ENCODE peak calls at places on chromosomes 16 and 17, in seven cellular contexts. One of them, this sample, is unnamed.

GRCh38 chr16:55496509-55497145 is 12.2 kb upstream of the LPCAT2 start:
- DNase-seq in MCF 10A: no peak
- DNase-seq in HL-60: no peak
- DNase-seq in endothelial cell: no peak
- DNase-seq in GM12865: no peak
- DNase-seq in AG09319: no peak
- DNase-seq in mucosa of descending colon: no peak
- DNase-seq in this sample: no peak

GRCh38 chr16:70691223-70692129 is 5.6 kb upstream of the MTSS2 start:
- DNase-seq in MCF 10A: no peak
- DNase-seq in HL-60: no peak
- DNase-seq in endothelial cell: no peak
- DNase-seq in GM12865: no peak
- DNase-seq in AG09319: peak
- DNase-seq in mucosa of descending colon: peak
- DNase-seq in this sample: no peak

GRCh38 chr17:2442166-2442565 is 41.3 kb upstream of the MNT start:
- DNase-seq in MCF 10A: no peak
- DNase-seq in HL-60: no peak
- DNase-seq in endothelial cell: no peak
- DNase-seq in GM12865: no peak
- DNase-seq in AG09319: no peak
- DNase-seq in mucosa of descending colon: peak
- DNase-seq in this sample: no peak

GRCh38 chr17:65446043-65446442 is 115.4 kb downstream of the AXIN2 start:
- DNase-seq in MCF 10A: no peak
- DNase-seq in HL-60: no peak
- DNase-seq in endothelial cell: no peak
- DNase-seq in GM12865: no peak
- DNase-seq in AG09319: no peak
- DNase-seq in mucosa of descending colon: no peak
- DNase-seq in this sample: no peak

GRCh38 chr16:56742030-56742984 is 12.4 kb downstream of the NUP93 start:
- DNase-seq in MCF 10A: peak
- DNase-seq in HL-60: no peak
- DNase-seq in endothelial cell: no peak
- DNase-seq in GM12865: no peak
- DNase-seq in AG09319: peak
- DNase-seq in mucosa of descending colon: no peak
- DNase-seq in this sample: no peak

GRCh38 chr16:6131526-6132050 is 1034.0 kb upstream of the EEF2KMT start:
- DNase-seq in MCF 10A: no peak
- DNase-seq in HL-60: no peak
- DNase-seq in endothelial cell: no peak
- DNase-seq in GM12865: no peak
- DNase-seq in AG09319: no peak
- DNase-seq in mucosa of descending colon: no peak
- DNase-seq in this sample: no peak

GRCh38 chr17:72388765-72389473 is 268.1 kb downstream of the SOX9 start:
- DNase-seq in MCF 10A: peak
- DNase-seq in HL-60: no peak
- DNase-seq in endothelial cell: no peak
- DNase-seq in GM12865: peak
- DNase-seq in AG09319: no peak
- DNase-seq in mucosa of descending colon: no peak
- DNase-seq in this sample: no peak

GRCh38 chr17:58278661-58279015 is 2.1 kb downstream of the MPO start:
- DNase-seq in MCF 10A: no peak
- DNase-seq in HL-60: no peak
- DNase-seq in endothelial cell: no peak
- DNase-seq in GM12865: no peak
- DNase-seq in AG09319: no peak
- DNase-seq in mucosa of descending colon: no peak
- DNase-seq in this sample: peak

GRCh38 chr17:2384439-2385127 is 16.3 kb downstream of the MNT start:
- DNase-seq in MCF 10A: no peak
- DNase-seq in HL-60: no peak
- DNase-seq in endothelial cell: no peak
- DNase-seq in GM12865: no peak
- DNase-seq in AG09319: no peak
- DNase-seq in mucosa of descending colon: no peak
- DNase-seq in this sample: no peak

GRCh38 chr17:79174905-79175856 is 100.6 kb downstream of the ENGASE start:
- DNase-seq in MCF 10A: peak
- DNase-seq in HL-60: no peak
- DNase-seq in endothelial cell: no peak
- DNase-seq in GM12865: no peak
- DNase-seq in AG09319: no peak
- DNase-seq in mucosa of descending colon: no peak
- DNase-seq in this sample: no peak

GRCh38 chr16:53911506-53911905 is 207.6 kb downstream of the FTO start:
- DNase-seq in MCF 10A: peak
- DNase-seq in HL-60: no peak
- DNase-seq in endothelial cell: no peak
- DNase-seq in GM12865: no peak
- DNase-seq in AG09319: peak
- DNase-seq in mucosa of descending colon: no peak
- DNase-seq in this sample: no peak

GRCh38 chr16:74577882-74578366 is 29.0 kb downstream of the GLG1 start:
- DNase-seq in MCF 10A: peak
- DNase-seq in HL-60: no peak
- DNase-seq in endothelial cell: no peak
- DNase-seq in GM12865: peak
- DNase-seq in AG09319: no peak
- DNase-seq in mucosa of descending colon: no peak
- DNase-seq in this sample: peak

GRCh38 chr17:57823469-57824401 is 26.1 kb downstream of the MRPS23 start:
- DNase-seq in MCF 10A: peak
- DNase-seq in HL-60: no peak
- DNase-seq in endothelial cell: no peak
- DNase-seq in GM12865: no peak
- DNase-seq in AG09319: no peak
- DNase-seq in mucosa of descending colon: no peak
- DNase-seq in this sample: no peak

GRCh38 chr17:1533649-1534325 is 17.4 kb upstream of the INPP5K start:
- DNase-seq in MCF 10A: no peak
- DNase-seq in HL-60: no peak
- DNase-seq in endothelial cell: no peak
- DNase-seq in GM12865: no peak
- DNase-seq in AG09319: no peak
- DNase-seq in mucosa of descending colon: no peak
- DNase-seq in this sample: no peak

GRCh38 chr16:17313085-17313611 is 157.6 kb downstream of the XYLT1 start:
- DNase-seq in MCF 10A: peak
- DNase-seq in HL-60: no peak
- DNase-seq in endothelial cell: peak
- DNase-seq in GM12865: no peak
- DNase-seq in AG09319: no peak
- DNase-seq in mucosa of descending colon: no peak
- DNase-seq in this sample: no peak

GRCh38 chr17:49589556-49589885 is 13.8 kb downstream of the NXPH3 start:
- DNase-seq in MCF 10A: no peak
- DNase-seq in HL-60: no peak
- DNase-seq in endothelial cell: no peak
- DNase-seq in GM12865: no peak
- DNase-seq in AG09319: no peak
- DNase-seq in mucosa of descending colon: no peak
- DNase-seq in this sample: no peak

GRCh38 chr17:67074781-67075180 is 30.4 kb downstream of the CACNG1 start:
- DNase-seq in MCF 10A: no peak
- DNase-seq in HL-60: no peak
- DNase-seq in endothelial cell: no peak
- DNase-seq in GM12865: no peak
- DNase-seq in AG09319: no peak
- DNase-seq in mucosa of descending colon: no peak
- DNase-seq in this sample: no peak

GRCh38 chr17:3036800-3037199 is 26.6 kb downstream of the OR1D5 start:
- DNase-seq in MCF 10A: no peak
- DNase-seq in HL-60: no peak
- DNase-seq in endothelial cell: no peak
- DNase-seq in GM12865: no peak
- DNase-seq in AG09319: no peak
- DNase-seq in mucosa of descending colon: no peak
- DNase-seq in this sample: no peak

GRCh38 chr17:50175035-50175788 is 9.4 kb downstream of the SGCA start:
- DNase-seq in MCF 10A: no peak
- DNase-seq in HL-60: no peak
- DNase-seq in endothelial cell: no peak
- DNase-seq in GM12865: no peak
- DNase-seq in AG09319: no peak
- DNase-seq in mucosa of descending colon: no peak
- DNase-seq in this sample: no peak

GRCh38 chr16:22671301-22672076 is 142.5 kb upstream of the HS3ST2 start:
- DNase-seq in MCF 10A: peak
- DNase-seq in HL-60: no peak
- DNase-seq in endothelial cell: no peak
- DNase-seq in GM12865: no peak
- DNase-seq in AG09319: no peak
- DNase-seq in mucosa of descending colon: no peak
- DNase-seq in this sample: no peak

GRCh38 chr16:9090960-9091866 is at the start of gene HAPSTR1:
- DNase-seq in MCF 10A: peak
- DNase-seq in HL-60: peak
- DNase-seq in endothelial cell: peak
- DNase-seq in GM12865: peak
- DNase-seq in AG09319: peak
- DNase-seq in mucosa of descending colon: peak
- DNase-seq in this sample: peak
- TF ChIP-seq CTCF in MCF 10A: no peak
- TF ChIP-seq CTCF in HL-60: no peak
- TF ChIP-seq CTCF in endothelial cell: no peak
- TF ChIP-seq CTCF in GM12865: no peak
- TF ChIP-seq CTCF in AG09319: no peak
- TF ChIP-seq CTCF in mucosa of descending colon: no peak
- TF ChIP-seq CTCF in this sample: no peak

DNA sequence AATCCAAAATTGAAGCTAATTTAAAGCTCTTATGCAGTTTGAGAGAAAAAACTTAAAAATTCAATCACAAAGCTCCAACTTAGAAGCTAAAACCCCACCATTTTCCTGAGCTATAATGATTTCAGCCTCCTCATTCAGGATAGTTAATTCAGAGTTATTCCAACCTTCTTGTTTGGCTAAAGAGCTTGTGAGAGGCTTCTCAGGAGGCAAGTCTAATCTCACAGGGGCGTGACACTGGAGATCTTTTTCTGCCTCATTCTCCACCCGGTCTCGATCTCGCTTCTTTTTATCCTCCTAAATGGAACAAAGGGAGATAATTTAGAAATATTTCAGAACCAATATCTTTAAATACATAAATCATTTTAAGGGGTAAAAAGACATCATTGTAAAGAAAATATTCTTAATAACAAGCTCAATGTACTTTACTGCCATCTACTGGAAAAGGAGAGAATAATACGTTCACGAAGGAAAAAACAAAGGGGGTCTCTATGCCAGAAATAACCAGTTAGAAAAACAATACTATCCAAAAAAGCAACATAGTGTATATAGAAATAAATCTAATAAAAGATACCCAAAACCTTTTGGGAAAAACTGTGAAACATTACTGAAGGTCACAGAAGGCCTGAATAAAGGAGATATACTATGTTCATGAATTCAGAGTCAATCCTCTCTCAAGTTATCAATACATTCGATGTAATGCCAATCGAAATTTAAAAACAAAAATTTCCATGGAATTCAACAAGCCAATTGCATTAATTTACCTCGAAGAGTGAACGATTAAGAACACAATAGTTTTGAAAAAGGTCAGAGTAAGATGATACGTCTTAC is 13.9 kb downstream of the BRD7 start:
- DNase-seq in MCF 10A: no peak
- DNase-seq in HL-60: no peak
- DNase-seq in endothelial cell: no peak
- DNase-seq in GM12865: no peak
- DNase-seq in AG09319: no peak
- DNase-seq in mucosa of descending colon: no peak
- DNase-seq in this sample: no peak
- TF ChIP-seq CTCF in MCF 10A: peak
- TF ChIP-seq CTCF in HL-60: peak
- TF ChIP-seq CTCF in endothelial cell: peak
- TF ChIP-seq CTCF in GM12865: peak
- TF ChIP-seq CTCF in AG09319: peak
- TF ChIP-seq CTCF in mucosa of descending colon: no peak
- TF ChIP-seq CTCF in this sample: peak

GRCh38 chr16:25038239-25038954 is 23.2 kb upstream of the ARHGAP17 start:
- DNase-seq in MCF 10A: no peak
- DNase-seq in HL-60: no peak
- DNase-seq in endothelial cell: no peak
- DNase-seq in GM12865: peak
- DNase-seq in AG09319: no peak
- DNase-seq in mucosa of descending colon: no peak
- DNase-seq in this sample: peak
- TF ChIP-seq CTCF in MCF 10A: no peak
- TF ChIP-seq CTCF in HL-60: no peak
- TF ChIP-seq CTCF in endothelial cell: no peak
- TF ChIP-seq CTCF in GM12865: no peak
- TF ChIP-seq CTCF in AG09319: no peak
- TF ChIP-seq CTCF in mucosa of descending colon: no peak
- TF ChIP-seq CTCF in this sample: no peak

GRCh38 chr17:38888842-38889241 is 19.0 kb downstream of the LASP1 start:
- DNase-seq in MCF 10A: no peak
- DNase-seq in HL-60: no peak
- DNase-seq in endothelial cell: no peak
- DNase-seq in GM12865: no peak
- DNase-seq in AG09319: no peak
- DNase-seq in mucosa of descending colon: no peak
- DNase-seq in this sample: no peak
- TF ChIP-seq CTCF in MCF 10A: no peak
- TF ChIP-seq CTCF in HL-60: no peak
- TF ChIP-seq CTCF in endothelial cell: no peak
- TF ChIP-seq CTCF in GM12865: no peak
- TF ChIP-seq CTCF in AG09319: no peak
- TF ChIP-seq CTCF in mucosa of descending colon: no peak
- TF ChIP-seq CTCF in this sample: no peak